ENCODE peak calls at places on chromosomes 11 and 22, in five cellular contexts. One of them, this sample, is unnamed.

GRCh38 chr11:80855975-80856524 is 1415.2 kb upstream of the TENM4 start:
- DNase-seq in cardiac fibroblast: peak
- DNase-seq in HCT116: no peak
- DNase-seq in AG10803: peak
- DNase-seq in choroid plexus epithelial cell: peak
- DNase-seq in this sample: peak

GRCh38 chr11:128860571-128861361 is 6.3 kb downstream of the KCNJ1 start:
- DNase-seq in AG10803: peak
- DNase-seq in HCT116: no peak
- DNase-seq in choroid plexus epithelial cell: no peak
- DNase-seq in cardiac fibroblast: peak
- DNase-seq in this sample: peak

GRCh38 chr11:62747475-62748160 is 6.3 kb downstream of the ZBTB3 start:
- DNase-seq in AG10803: no peak
- DNase-seq in cardiac fibroblast: no peak
- DNase-seq in HCT116: no peak
- DNase-seq in choroid plexus epithelial cell: no peak
- DNase-seq in this sample: no peak

GRCh38 chr11:111779118-111779517 is 12.9 kb upstream of the PPP2R1B start:
- DNase-seq in AG10803: no peak
- DNase-seq in choroid plexus epithelial cell: no peak
- DNase-seq in HCT116: no peak
- DNase-seq in cardiac fibroblast: no peak
- DNase-seq in this sample: no peak

GRCh38 chr11:75792997-75793800 is 21.8 kb upstream of the UVRAG start:
- DNase-seq in HCT116: no peak
- DNase-seq in cardiac fibroblast: no peak
- DNase-seq in AG10803: no peak
- DNase-seq in choroid plexus epithelial cell: no peak
- DNase-seq in this sample: no peak

GRCh38 chr22:23581252-23581634 is 1.2 kb upstream of the IGLL1 start:
- DNase-seq in cardiac fibroblast: no peak
- DNase-seq in choroid plexus epithelial cell: no peak
- DNase-seq in HCT116: no peak
- DNase-seq in AG10803: no peak
- DNase-seq in this sample: no peak

GRCh38 chr11:64856382-64857227 is 12.2 kb upstream of the CDC42BPG start:
- DNase-seq in AG10803: peak
- DNase-seq in HCT116: peak
- DNase-seq in choroid plexus epithelial cell: peak
- DNase-seq in cardiac fibroblast: peak
- DNase-seq in this sample: peak

GRCh38 chr11:86228967-86229330 is 15.6 kb upstream of the EED start:
- DNase-seq in choroid plexus epithelial cell: no peak
- DNase-seq in AG10803: no peak
- DNase-seq in cardiac fibroblast: no peak
- DNase-seq in HCT116: no peak
- DNase-seq in this sample: no peak

GRCh38 chr11:72343159-72343756 is 91.1 kb downstream of the CLPB start:
- DNase-seq in cardiac fibroblast: no peak
- DNase-seq in AG10803: no peak
- DNase-seq in HCT116: no peak
- DNase-seq in choroid plexus epithelial cell: no peak
- DNase-seq in this sample: no peak

GRCh38 chr22:34992672-34993071 is 73.3 kb upstream of the ISX start:
- DNase-seq in HCT116: no peak
- DNase-seq in AG10803: no peak
- DNase-seq in cardiac fibroblast: no peak
- DNase-seq in choroid plexus epithelial cell: no peak
- DNase-seq in this sample: no peak

GRCh38 chr11:64534950-64535349 is 56.1 kb upstream of the SLC22A12 start:
- DNase-seq in choroid plexus epithelial cell: no peak
- DNase-seq in cardiac fibroblast: no peak
- DNase-seq in AG10803: no peak
- DNase-seq in HCT116: no peak
- DNase-seq in this sample: no peak

GRCh38 chr11:128026596-128026995 is 560.8 kb downstream of the ETS1 start:
- DNase-seq in HCT116: no peak
- DNase-seq in cardiac fibroblast: peak
- DNase-seq in choroid plexus epithelial cell: peak
- DNase-seq in AG10803: peak
- DNase-seq in this sample: peak

GRCh38 chr22:37267128-37267587 is 15.2 kb upstream of the CYTH4 start:
- DNase-seq in cardiac fibroblast: peak
- DNase-seq in HCT116: no peak
- DNase-seq in AG10803: no peak
- DNase-seq in choroid plexus epithelial cell: peak
- DNase-seq in this sample: no peak

GRCh38 chr11:15114501-15115475 is at the start of gene INSC:
- DNase-seq in HCT116: no peak
- DNase-seq in choroid plexus epithelial cell: peak
- DNase-seq in AG10803: peak
- DNase-seq in cardiac fibroblast: peak
- DNase-seq in this sample: no peak

GRCh38 chr11:118928870-118929495 is 3.3 kb upstream of the BCL9L start:
- DNase-seq in choroid plexus epithelial cell: peak
- DNase-seq in cardiac fibroblast: peak
- DNase-seq in HCT116: no peak
- DNase-seq in AG10803: peak
- DNase-seq in this sample: peak

DNA sequence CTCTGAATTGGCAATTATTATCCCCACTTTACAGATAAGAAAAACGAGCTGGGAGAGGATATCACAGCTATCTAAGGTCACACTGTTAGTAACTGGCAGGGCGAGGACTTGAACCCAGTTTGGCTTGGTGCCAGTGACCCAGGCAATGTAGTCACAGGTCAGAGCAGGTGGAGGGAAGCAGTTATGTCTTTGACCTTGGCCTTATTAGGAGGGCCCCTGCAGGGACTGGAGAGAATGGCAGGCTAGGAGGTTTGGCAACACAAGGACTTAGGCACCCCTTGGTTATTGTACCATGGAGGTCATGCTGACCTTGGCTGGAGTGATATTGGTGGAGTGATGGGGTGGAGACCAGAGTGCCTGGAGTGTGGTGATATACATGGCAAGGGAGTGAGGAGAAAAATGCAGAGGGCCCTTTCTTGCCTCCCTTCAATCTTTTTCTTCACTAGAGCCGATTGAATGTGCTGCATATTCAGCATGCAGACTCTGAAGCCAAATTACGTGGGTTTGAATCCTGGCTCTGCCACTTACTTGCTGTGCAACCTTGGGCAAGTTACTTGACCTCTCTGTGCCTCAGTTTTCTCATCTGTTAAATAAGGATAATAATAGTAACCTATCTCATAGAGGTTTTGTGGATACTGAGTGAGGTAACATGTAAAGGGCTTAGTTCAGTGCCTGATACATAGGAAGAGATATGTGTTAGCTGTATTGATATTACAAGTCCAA is 92.7 kb upstream of the TBCEL start:
- DNase-seq in AG10803: no peak
- DNase-seq in choroid plexus epithelial cell: no peak
- DNase-seq in cardiac fibroblast: no peak
- DNase-seq in HCT116: no peak
- DNase-seq in this sample: no peak
- TF ChIP-seq CTCF in AG10803: no peak
- TF ChIP-seq CTCF in choroid plexus epithelial cell: no peak
- TF ChIP-seq CTCF in cardiac fibroblast: no peak
- TF ChIP-seq CTCF in HCT116: no peak
- TF ChIP-seq CTCF in this sample: peak

GRCh38 chr11:35523351-35523768 is 2.1 kb downstream of the PAMR1 start:
- DNase-seq in AG10803: peak
- DNase-seq in choroid plexus epithelial cell: peak
- DNase-seq in HCT116: no peak
- DNase-seq in cardiac fibroblast: peak
- DNase-seq in this sample: peak
- H3K4me3 ChIP-seq in AG10803: peak
- H3K4me3 ChIP-seq in choroid plexus epithelial cell: peak
- H3K4me3 ChIP-seq in HCT116: no peak
- H3K4me3 ChIP-seq in cardiac fibroblast: peak
- H3K4me3 ChIP-seq in this sample: peak

GRCh38 chr11:92685049-92685448 is 284.4 kb upstream of the MTNR1B start:
- DNase-seq in AG10803: no peak
- DNase-seq in cardiac fibroblast: no peak
- DNase-seq in choroid plexus epithelial cell: no peak
- DNase-seq in HCT116: no peak
- DNase-seq in this sample: no peak
- TF ChIP-seq CTCF in AG10803: no peak
- TF ChIP-seq CTCF in cardiac fibroblast: no peak
- TF ChIP-seq CTCF in choroid plexus epithelial cell: no peak
- TF ChIP-seq CTCF in HCT116: no peak
- TF ChIP-seq CTCF in this sample: no peak

DNA sequence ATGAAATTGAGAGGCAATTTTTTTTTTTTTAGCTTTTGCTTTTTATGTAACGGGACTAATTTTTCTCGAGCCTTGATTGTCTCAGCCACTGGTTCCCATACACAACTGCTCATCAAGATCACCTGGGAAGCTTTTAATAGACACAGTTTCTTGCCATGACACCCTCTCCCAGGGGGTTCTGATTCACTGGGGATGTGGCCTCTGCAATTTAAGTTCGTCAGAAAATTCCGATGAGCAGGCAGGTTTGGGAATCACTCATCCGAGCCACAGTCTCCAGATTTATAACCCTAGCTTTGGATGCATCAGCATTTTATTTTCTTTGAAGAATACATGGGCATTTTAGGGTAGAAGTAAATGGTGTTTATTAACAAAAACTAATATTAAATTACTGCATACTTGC is 318.8 kb downstream of the DDX10 start:
- DNase-seq in HCT116: no peak
- DNase-seq in cardiac fibroblast: no peak
- DNase-seq in AG10803: peak
- DNase-seq in choroid plexus epithelial cell: no peak
- DNase-seq in this sample: peak
- H3K4me3 ChIP-seq in HCT116: no peak
- H3K4me3 ChIP-seq in cardiac fibroblast: no peak
- H3K4me3 ChIP-seq in AG10803: no peak
- H3K4me3 ChIP-seq in choroid plexus epithelial cell: no peak
- H3K4me3 ChIP-seq in this sample: no peak

GRCh38 chr11:68379216-68379615 is 66.8 kb downstream of the LRP5 start:
- DNase-seq in AG10803: no peak
- DNase-seq in choroid plexus epithelial cell: peak
- DNase-seq in HCT116: no peak
- DNase-seq in cardiac fibroblast: no peak
- DNase-seq in this sample: peak

GRCh38 chr11:68382358-68382998 is 70.1 kb downstream of the LRP5 start:
- DNase-seq in AG10803: no peak
- DNase-seq in cardiac fibroblast: no peak
- DNase-seq in choroid plexus epithelial cell: no peak
- DNase-seq in HCT116: no peak
- DNase-seq in this sample: no peak

GRCh38 chr11:68381716-68382115 is 69.3 kb downstream of the LRP5 start:
- DNase-seq in choroid plexus epithelial cell: no peak
- DNase-seq in HCT116: no peak
- DNase-seq in AG10803: no peak
- DNase-seq in cardiac fibroblast: no peak
- DNase-seq in this sample: no peak

GRCh38 chr11:68383976-68384501 is 71.6 kb downstream of the LRP5 start:
- DNase-seq in cardiac fibroblast: peak
- DNase-seq in choroid plexus epithelial cell: peak
- DNase-seq in HCT116: peak
- DNase-seq in AG10803: peak
- DNase-seq in this sample: peak

DNA sequence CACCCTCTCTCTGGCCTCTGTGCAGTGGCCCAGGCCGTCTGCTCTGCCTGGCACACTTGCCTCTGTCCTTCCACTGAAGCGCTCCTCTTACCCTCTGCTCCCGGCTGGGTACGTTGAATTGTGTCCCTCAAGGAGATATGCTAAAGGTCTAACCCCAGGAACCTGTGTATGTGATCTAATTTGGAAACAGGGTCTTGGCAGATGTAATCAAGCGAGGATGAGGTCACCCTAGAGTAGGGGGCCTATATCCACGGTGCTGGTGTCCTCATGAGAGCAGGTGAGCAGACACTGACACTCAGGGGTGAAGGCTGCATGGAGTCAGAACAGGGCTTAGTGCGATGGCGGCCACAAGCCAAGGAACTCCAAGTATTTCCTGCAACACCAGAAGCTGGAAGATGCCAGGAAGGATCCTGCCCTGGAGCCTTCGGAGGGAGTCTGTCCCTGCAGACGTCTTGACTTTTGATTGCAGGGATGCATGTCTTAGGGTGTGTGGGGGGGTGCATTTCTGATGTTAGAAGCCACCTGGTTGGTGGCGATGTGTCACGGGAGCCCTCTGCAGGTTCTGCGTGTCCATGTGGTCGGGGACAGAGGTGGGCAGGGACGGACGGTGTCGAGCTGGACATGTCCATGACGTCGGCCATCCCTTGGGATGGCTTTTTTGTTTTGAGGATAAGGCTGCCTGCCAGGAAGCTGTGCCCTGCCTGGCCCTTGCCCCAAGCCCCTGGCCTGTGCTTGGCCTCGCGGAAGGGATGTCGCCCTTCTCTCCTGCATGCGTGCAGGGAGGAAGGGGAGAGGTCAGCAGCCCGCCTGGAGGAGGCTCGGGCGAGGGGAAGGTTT is 68.6 kb downstream of the LRP5 start:
- DNase-seq in cardiac fibroblast: peak
- DNase-seq in choroid plexus epithelial cell: peak
- DNase-seq in HCT116: no peak
- DNase-seq in AG10803: peak
- DNase-seq in this sample: no peak
- TF ChIP-seq CTCF in cardiac fibroblast: no peak
- TF ChIP-seq CTCF in choroid plexus epithelial cell: no peak
- TF ChIP-seq CTCF in HCT116: peak
- TF ChIP-seq CTCF in AG10803: no peak
- TF ChIP-seq CTCF in this sample: no peak

GRCh38 chr11:33377100-33377851 is 120.1 kb downstream of the HIPK3 start:
- DNase-seq in AG10803: peak
- DNase-seq in choroid plexus epithelial cell: peak
- DNase-seq in cardiac fibroblast: peak
- DNase-seq in HCT116: no peak
- DNase-seq in this sample: peak
- H3K4me3 ChIP-seq in AG10803: peak
- H3K4me3 ChIP-seq in choroid plexus epithelial cell: peak
- H3K4me3 ChIP-seq in cardiac fibroblast: peak
- H3K4me3 ChIP-seq in HCT116: no peak
- H3K4me3 ChIP-seq in this sample: peak